ENCODE peak calls at places on chromosomes 5 and 9, in nine cellular contexts. H, O, S, Y, V, A, U, M and R are unnamed samples.

GRCh38 chr9:70438341-70438924 is 24.0 kb upstream of the KLF9 start:
- DNase-seq in Y (no peak), A (peak; percentile 55), M (peak; percentile 73), U (no peak), H (no peak), S (no peak), O (no peak), V (no peak), R (peak; percentile 61)

GRCh38 chr5:113199122-113199905 is 222.7 kb downstream of the DCP2 start:
- DNase-seq in S (no peak), O (no peak), M (no peak), U (no peak), H (peak; percentile 38), Y (no peak), V (no peak), A (no peak), R (peak; percentile 20)

GRCh38 chr5:165525268-165525667 is 2019.8 kb downstream of the MAT2B start:
- DNase-seq in A (no peak), Y (no peak), V (no peak), O (no peak), U (no peak), H (no peak), M (no peak), S (no peak), R (no peak)

GRCh38 chr5:63351164-63351563 is 611.1 kb downstream of the HTR1A start:
- DNase-seq in V (no peak), A (no peak), H (no peak), M (no peak), S (no peak), U (no peak), Y (no peak), O (no peak), R (no peak)

GRCh38 chr5:95667678-95668077 is 15.1 kb downstream of the SPATA9 start:
- DNase-seq in H (no peak), V (no peak), O (no peak), A (no peak), S (no peak), U (no peak), Y (no peak), M (no peak), R (no peak)

GRCh38 chr9:3329361-3329760 is 196.4 kb downstream of the RFX3 start:
- DNase-seq in V (no peak), Y (no peak), A (no peak), M (no peak), O (no peak), H (no peak), S (no peak), U (no peak), R (no peak)

GRCh38 chr5:5767286-5767928 is 344.9 kb downstream of the ICE1 start:
- DNase-seq in U (no peak), M (peak; percentile 51), S (no peak), V (no peak), O (no peak), H (no peak), Y (no peak), A (no peak), R (no peak)

GRCh38 chr5:53642006-53642405 is 81.6 kb downstream of the NDUFS4 start:
- DNase-seq in S (no peak), Y (no peak), A (no peak), H (no peak), V (no peak), U (no peak), O (peak; percentile 2), M (no peak), R (peak; percentile 10)

GRCh38 chr5:164186550-164186949 is 681.1 kb downstream of the MAT2B start:
- DNase-seq in V (no peak), A (no peak), H (no peak), M (no peak), U (no peak), S (no peak), Y (no peak), O (no peak), R (no peak)

GRCh38 chr9:114898741-114899140 is 31.6 kb downstream of the TNFSF8 start:
- DNase-seq in H (no peak), A (peak; percentile 57), Y (no peak), V (peak; percentile 31), U (no peak), S (peak; percentile 69), O (no peak), M (peak; percentile 26), R (no peak)

GRCh38 chr9:98833090-98833956 is 25.9 kb downstream of the GALNT12 start:
- DNase-seq in M (peak; percentile 18), V (no peak), U (no peak), H (no peak), O (no peak), S (no peak), A (no peak), Y (no peak), R (no peak)

GRCh38 chr5:93299596-93300308 is 281.3 kb downstream of the NR2F1-AS1 start:
- DNase-seq in A (no peak), S (no peak), U (no peak), Y (no peak), M (no peak), H (peak; percentile 74), V (no peak), O (no peak), R (no peak)

GRCh38 chr5:143850050-143850713 is 38.2 kb downstream of the HMHB1 start:
- DNase-seq in H (no peak), O (no peak), A (no peak), V (no peak), U (no peak), M (no peak), S (no peak), Y (no peak), R (no peak)
- H3K4me3 ChIP-seq in H (no peak overlapping the region), O (no peak overlapping the region), A (no peak overlapping the region), V (no peak overlapping the region), U (no peak overlapping the region), M (no peak overlapping the region), S (no peak overlapping the region), Y (no peak overlapping the region), R (no peak overlapping the region)

GRCh38 chr5:138408023-138408422 is 30.8 kb upstream of the REEP2 start:
- DNase-seq in S (no peak), Y (no peak), H (no peak), U (no peak), O (no peak), A (no peak), V (no peak), M (no peak), R (no peak)
- H3K4me3 ChIP-seq in S (no peak overlapping the region), Y (no peak overlapping the region), H (no peak overlapping the region), U (no peak overlapping the region), O (no peak overlapping the region), A (no peak overlapping the region), V (no peak overlapping the region), M (no peak overlapping the region), R (no peak overlapping the region)

GRCh38 chr9:17528859-17529258 is 50.0 kb upstream of the SH3GL2 start:
- DNase-seq in M (no peak), S (no peak), U (no peak), V (no peak), H (no peak), A (no peak), O (no peak), Y (no peak), R (no peak)
- H3K4me3 ChIP-seq in M (no peak overlapping the region), S (no peak overlapping the region), U (no peak overlapping the region), V (no peak overlapping the region), H (no peak overlapping the region), A (no peak overlapping the region), O (no peak overlapping the region), Y (no peak overlapping the region), R (no peak overlapping the region)

DNA sequence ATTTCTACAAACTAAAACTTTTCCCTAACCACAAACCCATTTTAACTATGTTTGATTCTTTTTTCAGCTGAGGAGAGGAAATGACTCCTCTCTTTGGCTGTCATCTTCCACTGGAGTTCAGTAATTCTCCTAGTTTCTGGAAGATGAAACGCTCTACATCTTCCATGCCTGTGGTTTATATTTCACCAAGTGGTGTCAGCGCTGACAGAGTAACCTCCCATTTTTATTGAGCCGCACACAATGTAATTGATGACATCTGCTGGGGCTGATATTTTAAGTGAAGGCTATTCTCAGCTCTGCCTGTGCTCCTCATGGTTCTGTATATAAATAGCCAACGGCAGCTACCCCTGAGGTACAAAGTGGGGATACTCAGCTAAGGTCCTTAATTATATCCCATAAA is 234.6 kb downstream of the SPOCK1 start:
- DNase-seq in M (no peak), A (no peak), Y (no peak), H (no peak), O (peak; percentile 92), V (no peak), U (peak; percentile 82), S (no peak), R (peak; percentile 65)
- H3K4me3 ChIP-seq in M (no peak overlapping the region), A (no peak overlapping the region), Y (no peak overlapping the region), H (no peak overlapping the region), O (no peak overlapping the region), V (no peak overlapping the region), U (no peak overlapping the region), S (no peak overlapping the region), R (no peak overlapping the region)

GRCh38 chr5:149935431-149935901 is 9.1 kb downstream of the PDE6A start:
- DNase-seq in H (no peak), S (no peak), U (no peak), A (no peak), V (no peak), M (no peak), O (no peak), Y (peak; percentile 48), R (no peak)
- H3K4me3 ChIP-seq in H (no peak overlapping the region), S (no peak overlapping the region), U (no peak overlapping the region), A (no peak overlapping the region), V (no peak overlapping the region), M (no peak overlapping the region), O (no peak overlapping the region), Y (no peak overlapping the region), R (no peak overlapping the region)